ENCODE peak calls at places on chromosomes 6 and 20, in four cellular contexts. Z is gastrocnemius medialis, M is stomach, X is esophagus squamous epithelium. W is an unnamed sample.

GRCh38 chr20:50519036-50519780 is 9.0 kb downstream of the PTPN1 start:
- DNase-seq in Z (no peak), M (no peak), X (no peak), W (no peak)

GRCh38 chr20:49323622-49324238 is 45.9 kb upstream of the ZNFX1 start:
- DNase-seq in M (no peak), Z (no peak), X (no peak), W (no peak)

GRCh38 chr20:17867546-17867945 is 101.0 kb downstream of the SNX5 start:
- DNase-seq in M (no peak), X (no peak), Z (no peak), W (no peak)

GRCh38 chr6:56359201-56359899 is 112.0 kb upstream of the COL21A1 start:
- DNase-seq in X (peak; percentile 12), M (peak; percentile 70), Z (peak; percentile 43), W (peak; percentile 89)

GRCh38 chr20:50303573-50304500 is 113.2 kb downstream of the CEBPB start:
- DNase-seq in M (peak; percentile 84), Z (peak; percentile 65), X (no peak), W (peak; percentile 96)

GRCh38 chr6:14072084-14072483 is 45.5 kb upstream of the CD83 start:
- DNase-seq in X (no peak), M (no peak), Z (no peak), W (no peak)

GRCh38 chr6:135114355-135115145 is 59.9 kb upstream of the HBS1L start:
- DNase-seq in Z (no peak), X (no peak), M (no peak), W (no peak)

GRCh38 chr6:96991618-96992355 is 67.3 kb downstream of the KLHL32 start:
- DNase-seq in Z (no peak), M (no peak), X (no peak), W (no peak)

GRCh38 chr6:56749632-56750151 is 107.0 kb upstream of the DST start:
- DNase-seq in X (no peak), Z (no peak), M (no peak), W (no peak)

GRCh38 chr6:159981591-159982245 is 12.8 kb downstream of the IGF2R start:
- DNase-seq in M (peak; percentile 61), Z (no peak), X (no peak), W (no peak)

GRCh38 chr6:71164890-71165289 is 123.7 kb upstream of the OGFRL1 start:
- DNase-seq in Z (no peak), X (no peak), M (no peak), W (no peak)

GRCh38 chr6:40626886-40627285 is 39.7 kb upstream of the LRFN2 start:
- DNase-seq in Z (no peak), X (no peak), M (no peak), W (no peak)

GRCh38 chr20:39849664-39850063 is 839.4 kb downstream of the MAFB start:
- DNase-seq in M (peak; percentile 28), Z (peak; percentile 60), X (no peak), W (peak; percentile 92)

GRCh38 chr6:130560231-130560630 is 194.4 kb downstream of the TMEM200A start:
- DNase-seq in Z (no peak), M (no peak), X (no peak), W (no peak)

GRCh38 chr6:20688710-20689500 is 154.6 kb downstream of the CDKAL1 start:
- DNase-seq in M (no peak), X (no peak), Z (no peak), W (no peak)

GRCh38 chr6:3162067-3162497 is 4.7 kb upstream of the TUBB2A start:
- DNase-seq in M (no peak), X (no peak), Z (no peak), W (no peak)

GRCh38 chr6:4903751-4904370 is 100.0 kb downstream of the RPP40 start:
- DNase-seq in X (no peak), M (no peak), Z (peak; percentile 63), W (no peak)

DNA sequence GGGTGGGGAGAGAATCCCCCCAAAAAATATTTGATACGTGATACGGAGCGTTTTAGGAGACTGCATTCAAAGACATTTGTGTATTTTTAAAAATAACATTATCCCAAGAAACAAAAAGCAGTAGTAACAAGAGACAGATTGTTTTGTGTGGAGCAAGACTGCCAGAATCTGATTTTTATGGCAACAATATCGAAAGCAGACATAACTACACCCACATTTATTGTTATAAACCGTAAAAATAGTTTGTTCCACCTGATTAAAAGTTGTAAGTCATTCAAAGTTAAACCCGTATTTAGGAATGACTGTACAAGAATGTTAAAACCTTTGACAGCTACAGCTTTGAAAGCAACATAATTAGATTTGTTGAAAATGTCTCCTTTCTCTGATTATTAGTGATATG is 2.6 kb downstream of the EYA4 start:
- DNase-seq in X (no peak), M (no peak), Z (no peak), W (no peak)
- H3K4me3 ChIP-seq in X (no peak overlapping the region), M (no peak overlapping the region), Z (peak overlapping the region; percentile 76), W (no peak overlapping the region)

GRCh38 chr6:44646355-44646754 is 258.8 kb downstream of the CDC5L start:
- DNase-seq in M (no peak), Z (no peak), X (no peak), W (no peak)

GRCh38 chr6:44641344-44641743 is 253.8 kb downstream of the CDC5L start:
- DNase-seq in M (no peak), X (no peak), Z (no peak), W (no peak)

GRCh38 chr6:44642345-44642744 is 254.8 kb downstream of the CDC5L start:
- DNase-seq in M (no peak), X (no peak), Z (no peak), W (no peak)

GRCh38 chr6:44642870-44643522 is 255.5 kb downstream of the CDC5L start:
- DNase-seq in M (no peak), Z (no peak), X (no peak), W (no peak)

DNA sequence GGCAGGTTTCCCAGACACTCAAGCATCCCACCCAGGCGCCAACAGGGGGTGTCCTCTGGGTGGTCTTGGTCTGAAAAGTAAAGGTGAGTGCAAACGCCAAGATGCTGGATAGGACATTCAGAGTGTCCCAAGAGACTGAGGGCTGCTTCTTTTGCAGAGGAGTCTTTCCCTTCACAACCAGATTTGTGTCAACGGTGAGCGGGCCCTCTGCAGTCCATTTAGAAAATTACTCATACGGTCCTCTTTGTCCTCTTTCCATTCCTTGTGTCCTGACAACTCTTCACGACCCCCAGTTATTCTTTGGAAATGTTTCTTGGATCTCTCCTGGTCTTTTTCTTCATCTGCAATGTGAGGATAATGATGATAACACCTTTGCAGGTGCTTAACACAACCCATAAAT is 257.8 kb downstream of the CDC5L start:
- DNase-seq in X (no peak), Z (no peak), M (no peak), W (no peak)
- TF ChIP-seq CTCF in X (no peak), Z (no peak), M (no peak), W (no peak)

DNA sequence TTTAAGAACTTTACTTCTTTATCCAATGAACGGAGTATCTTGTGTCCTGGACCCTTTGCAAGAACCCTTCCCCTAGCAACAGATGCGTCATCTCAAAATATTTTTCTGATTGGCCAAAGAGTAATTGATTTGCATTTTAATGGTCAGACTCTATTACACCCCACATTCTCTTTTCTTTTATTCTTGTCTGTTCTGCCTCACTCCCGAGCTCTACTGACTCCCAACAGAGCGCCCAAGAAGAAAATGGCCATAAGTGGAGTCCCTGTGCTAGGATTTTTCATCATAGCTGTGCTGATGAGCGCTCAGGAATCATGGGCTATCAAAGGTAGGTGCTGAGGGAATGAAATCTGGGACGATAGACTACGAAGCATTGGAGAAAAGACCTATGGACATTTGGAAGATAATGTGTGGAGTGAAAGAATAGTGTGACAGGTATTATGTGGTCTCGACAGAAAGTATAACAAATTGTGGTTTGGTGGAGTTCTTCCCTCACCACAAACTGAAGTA is at the start of gene HLA-DRA:
- DNase-seq in M (no peak), X (no peak), Z (no peak), W (peak; percentile 25)
- TF ChIP-seq POLR2A in M (no peak), X (peak; percentile 75), Z (peak; percentile 62), W (no peak)

DNA sequence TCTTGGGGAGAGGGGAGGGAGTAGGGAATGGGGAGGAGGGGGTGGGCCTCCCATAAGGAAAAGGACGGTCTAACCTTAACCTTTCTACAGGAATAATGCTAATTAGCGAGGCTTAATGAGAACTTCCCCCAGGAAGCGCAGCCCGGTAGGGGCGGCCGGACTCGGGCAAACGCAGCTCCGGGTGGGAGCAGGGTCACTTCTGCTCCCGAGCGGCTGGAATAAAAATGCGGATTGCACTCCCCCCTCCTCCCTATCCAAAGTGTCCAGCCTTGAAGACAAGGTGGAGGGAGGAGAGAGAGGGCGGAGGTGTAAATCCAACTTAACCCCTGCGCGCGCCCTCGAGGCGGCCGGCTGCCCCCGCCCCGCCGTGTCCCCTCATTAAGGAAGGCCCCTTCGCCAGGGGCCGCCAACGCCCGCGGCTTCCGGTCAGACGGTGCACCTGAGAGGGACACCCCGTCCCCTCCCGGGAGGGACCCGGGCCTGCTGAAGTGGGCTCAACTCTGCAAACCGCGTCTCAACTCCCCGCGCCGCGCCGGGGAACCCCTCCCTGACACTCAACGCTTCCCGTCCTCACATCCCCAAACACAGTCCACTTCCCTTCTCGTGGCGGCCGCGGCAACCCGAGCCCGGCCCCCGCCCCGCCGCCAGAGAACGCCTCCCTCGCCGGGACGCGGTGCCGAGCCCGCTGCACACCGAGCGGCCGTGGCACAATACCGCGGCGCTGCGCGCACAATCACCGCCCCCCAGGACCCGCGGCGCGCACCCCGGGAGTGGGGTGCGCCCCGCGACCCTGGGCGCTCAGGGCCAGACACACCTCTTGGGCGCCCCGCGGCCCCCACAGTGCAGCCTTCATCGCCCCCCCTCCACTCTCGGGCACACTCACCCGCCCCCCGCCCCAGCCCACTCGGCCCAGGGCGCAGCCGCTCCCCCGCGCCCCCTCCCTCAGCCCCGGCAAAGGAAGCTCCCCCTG is 102.6 kb downstream of the NOL4L start:
- DNase-seq in Z (no peak), X (no peak), M (peak; percentile 55), W (no peak)
- H3K4me3 ChIP-seq in Z (peak overlapping the region; percentile 72), X (peak overlapping the region; percentile 59), M (peak overlapping the region; percentile 92), W (peak overlapping the region; percentile 64)

GRCh38 chr6:137950581-137950980 is 83.5 kb downstream of the TNFAIP3 start:
- DNase-seq in M (no peak), X (no peak), Z (no peak), W (no peak)

GRCh38 chr6:137949686-137950390 is 82.8 kb downstream of the TNFAIP3 start:
- DNase-seq in M (no peak), Z (no peak), X (no peak), W (no peak)

GRCh38 chr6:137942736-137943135 is 75.7 kb downstream of the TNFAIP3 start:
- DNase-seq in X (no peak), Z (no peak), M (no peak), W (no peak)

DNA sequence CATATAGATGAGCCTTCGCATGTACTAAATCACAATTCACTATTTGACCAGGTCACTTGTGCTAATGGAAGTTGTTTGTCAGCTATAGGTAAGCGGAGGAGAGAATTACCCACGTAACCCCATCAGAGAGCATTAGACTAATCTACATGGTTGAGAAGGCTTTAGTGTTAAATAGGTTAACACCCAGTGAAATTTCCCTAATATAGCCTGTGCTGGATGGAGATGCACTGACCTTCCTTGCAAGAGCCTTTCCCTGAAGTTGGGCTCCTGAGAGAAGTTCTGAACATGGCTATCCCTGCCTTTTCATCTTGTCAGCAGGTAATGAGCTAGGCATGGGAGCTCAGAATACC is 78.1 kb downstream of the TNFAIP3 start:
- DNase-seq in X (no peak), Z (no peak), M (no peak), W (no peak)
- TF ChIP-seq CTCF in X (no peak), Z (no peak), M (no peak), W (no peak)

W was measured in lower leg skin.